ENCODE peak calls at places on chromosomes 3 and 15, in six cellular contexts. Z is SK-N-SH, L is H1, F is K562, O is HL-60, U is GM12878. A is an unnamed sample.

GRCh38 chr3:73144276-73144675 is 82.8 kb downstream of the EBLN2 start:
- DNase-seq in U (no peak), O (no peak), F (peak), Z (no peak), L (no peak), A (no peak)

GRCh38 chr3:86921981-86922680 is 68.8 kb downstream of the VGLL3 start:
- DNase-seq in U (no peak), F (no peak), Z (no peak), O (no peak), L (no peak), A (no peak)

GRCh38 chr3:179615458-179616173 is 11.0 kb downstream of the NDUFB5 start:
- DNase-seq in O (no peak), U (no peak), F (peak), Z (no peak), L (no peak), A (no peak)

GRCh38 chr15:36882487-36883108 is 217.8 kb downstream of the MEIS2 start:
- DNase-seq in F (no peak), Z (no peak), L (no peak), U (no peak), O (no peak), A (no peak)

GRCh38 chr3:12750223-12750622 is 8.8 kb downstream of the TMEM40 start:
- DNase-seq in F (peak), L (no peak), U (no peak), Z (no peak), O (no peak), A (peak)

GRCh38 chr3:45659661-45660566 is 29.3 kb upstream of the SACM1L start:
- DNase-seq in U (peak), Z (peak), F (peak), L (peak), O (no peak), A (peak)

GRCh38 chr3:18466136-18466535 is 41.0 kb upstream of the SATB1 start:
- DNase-seq in O (no peak), Z (no peak), U (no peak), F (no peak), L (no peak), A (no peak)

GRCh38 chr15:59553879-59554735 is 57.5 kb upstream of the GCNT3 start:
- DNase-seq in O (no peak), L (no peak), Z (no peak), U (no peak), F (no peak), A (peak)

GRCh38 chr3:113291572-113291971 is 80.2 kb downstream of the BOC start:
- DNase-seq in L (no peak), O (no peak), Z (peak), U (no peak), F (no peak), A (no peak)

GRCh38 chr3:33278106-33278672 is 947 bp downstream of the FBXL2 start:
- DNase-seq in L (no peak), U (no peak), Z (peak), O (no peak), F (no peak), A (no peak)

GRCh38 chr3:64067510-64068346 is 44.4 kb upstream of the PSMD6 start:
- DNase-seq in Z (no peak), O (no peak), U (no peak), F (no peak), L (no peak), A (no peak)

GRCh38 chr15:50906954-50907865 is 1.3 kb upstream of the AP4E1 start:
- DNase-seq in F (peak), Z (peak), U (peak), O (no peak), L (no peak), A (peak)

GRCh38 chr15:66864871-66865281 is 162.8 kb downstream of the SMAD6 start:
- DNase-seq in F (no peak), O (no peak), Z (no peak), U (no peak), L (peak), A (no peak)

GRCh38 chr15:84685304-84685703 is 27.3 kb upstream of the NMB start:
- DNase-seq in L (no peak), O (no peak), Z (no peak), F (no peak), U (no peak), A (no peak)

DNA sequence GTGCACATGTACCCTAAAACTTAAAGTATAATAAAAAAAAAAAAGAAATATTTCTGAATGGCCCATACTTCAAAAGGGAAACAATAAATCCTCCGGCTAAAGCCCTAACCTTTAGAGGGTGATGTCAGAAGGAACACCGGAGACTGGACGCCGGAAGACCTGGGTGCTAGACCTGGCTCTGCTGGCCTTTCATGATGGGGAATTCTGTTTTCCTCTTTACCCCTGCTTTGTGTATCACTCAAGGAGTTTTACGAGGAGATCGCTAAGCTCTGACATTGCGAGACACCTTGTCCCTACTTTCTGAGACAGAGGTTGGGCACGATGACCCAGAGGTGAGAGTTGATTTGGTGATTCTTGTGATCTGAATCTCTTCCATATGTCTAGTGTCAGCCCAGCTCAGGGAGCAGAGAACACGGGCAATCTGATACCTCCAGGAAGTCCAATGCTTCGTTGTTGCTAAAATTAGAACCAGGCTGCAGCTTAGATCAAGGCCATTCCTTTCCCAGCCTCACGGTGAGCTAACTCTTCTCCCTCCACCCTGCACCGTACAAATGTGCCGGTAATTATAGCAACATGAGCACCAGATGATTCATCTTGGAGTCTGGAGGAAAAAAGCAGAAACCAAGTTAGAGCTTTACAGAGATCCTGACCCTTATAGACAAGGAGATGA is 42.0 kb upstream of the CFAP161 start:
- DNase-seq in U (no peak), L (no peak), Z (peak), O (no peak), F (peak), A (peak)
- TF ChIP-seq GABPA in U (no peak), L (no peak), Z (no peak), O (no peak), F (no peak), A (no peak)

GRCh38 chr3:29271501-29271900 is 9.4 kb upstream of the RBMS3 start:
- DNase-seq in L (no peak), O (no peak), Z (no peak), U (no peak), F (no peak), A (no peak)

GRCh38 chr3:29267231-29267630 is 13.6 kb upstream of the RBMS3 start:
- DNase-seq in F (no peak), U (no peak), Z (no peak), L (no peak), O (no peak), A (no peak)

GRCh38 chr3:29265673-29266072 is 15.2 kb upstream of the RBMS3 start:
- DNase-seq in O (no peak), L (no peak), Z (no peak), F (no peak), U (no peak), A (no peak)

GRCh38 chr3:29270752-29271151 is 10.1 kb upstream of the RBMS3 start:
- DNase-seq in F (no peak), Z (no peak), L (no peak), O (no peak), U (no peak), A (no peak)

DNA sequence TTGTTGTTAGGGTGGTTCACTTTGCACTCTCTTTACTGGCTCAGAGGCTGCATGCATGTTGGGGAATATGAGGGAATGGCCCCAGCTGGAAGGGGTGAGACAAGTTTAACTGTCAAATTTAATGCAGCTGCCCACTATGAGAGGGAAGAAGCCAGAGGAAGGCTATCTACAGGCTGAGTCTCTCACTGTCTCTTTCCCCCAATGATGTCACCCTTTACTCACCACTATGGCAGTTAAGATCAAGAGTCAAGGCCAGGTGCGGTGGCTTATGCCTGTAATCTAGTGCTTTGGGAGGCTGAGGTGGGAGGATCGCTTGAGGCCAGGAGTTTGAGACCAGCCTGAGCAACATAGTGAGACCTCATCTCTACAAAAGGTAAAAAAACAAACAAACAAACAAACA is 12.2 kb upstream of the RBMS3 start:
- DNase-seq in O (no peak), Z (no peak), F (no peak), U (no peak), L (no peak), A (no peak)
- TF ChIP-seq GABPA in O (no peak), Z (no peak), F (no peak), U (no peak), L (no peak), A (no peak)

GRCh38 chr3:117017135-117017990 is 307.8 kb downstream of the TUSC7 start:
- DNase-seq in F (no peak), L (no peak), U (no peak), O (no peak), Z (no peak), A (no peak)
- TF ChIP-seq GABPA in F (no peak), L (no peak), U (peak), O (no peak), Z (no peak), A (no peak)

GRCh38 chr15:25846377-25846776 is 16.8 kb downstream of the ATP10A start:
- DNase-seq in O (no peak), L (no peak), F (no peak), Z (no peak), U (no peak), A (no peak)
- TF ChIP-seq GABPA in O (no peak), L (no peak), F (no peak), Z (no peak), U (no peak), A (no peak)

A was measured in HepG2.